ENCODE peak calls at places on chromosome 2, in four cellular contexts. C, W, P and Y are unnamed samples. For H3K4me1, the result is how much of the 10 kb centered on the place peaks cover.

GRCh38 chr2:219530048-219530963 is 13.3 kb downstream of the CHPF start:
- DNase-seq in W (peak), C (peak), P (peak), Y (peak)

GRCh38 chr2:25589676-25590205 is 83.6 kb downstream of the DTNB start:
- DNase-seq in W (no peak), P (no peak), C (no peak), Y (no peak)

GRCh38 chr2:241996100-241996499 is 126.6 kb downstream of the RTP5 start:
- DNase-seq in P (no peak), C (no peak), W (no peak), Y (no peak)

GRCh38 chr2:174692256-174692830 is 71.9 kb downstream of the CHRNA1 start:
- DNase-seq in W (no peak), P (no peak), C (no peak), Y (no peak)

GRCh38 chr2:229392214-229392613 is 121.1 kb upstream of the PID1 start:
- DNase-seq in P (no peak), C (no peak), W (no peak), Y (no peak)

GRCh38 chr2:68997401-68997800 is 15.6 kb upstream of the ANTXR1 start:
- DNase-seq in C (no peak), W (no peak), P (no peak), Y (no peak)

GRCh38 chr2:14975401-14975800 is 342.9 kb downstream of the LRATD1 start:
- DNase-seq in W (no peak), P (no peak), C (no peak), Y (no peak)

GRCh38 chr2:197217561-197217960 is 93.0 kb downstream of the ANKRD44 start:
- DNase-seq in W (no peak), C (no peak), P (no peak), Y (no peak)

GRCh38 chr2:204670124-204670523 is 124.8 kb downstream of the PARD3B start:
- DNase-seq in P (no peak), W (no peak), C (peak), Y (no peak)

GRCh38 chr2:12302691-12303090 is 414.0 kb upstream of the TRIB2 start:
- DNase-seq in P (no peak), W (no peak), C (no peak), Y (no peak)

GRCh38 chr2:12305931-12306330 is 410.8 kb upstream of the TRIB2 start:
- DNase-seq in C (no peak), P (no peak), W (no peak), Y (no peak)

GRCh38 chr2:12302140-12302539 is 414.6 kb upstream of the TRIB2 start:
- DNase-seq in P (no peak), W (no peak), C (no peak), Y (no peak)

GRCh38 chr2:12303181-12304030 is 413.3 kb upstream of the TRIB2 start:
- DNase-seq in C (no peak), W (no peak), P (no peak), Y (no peak)

DNA sequence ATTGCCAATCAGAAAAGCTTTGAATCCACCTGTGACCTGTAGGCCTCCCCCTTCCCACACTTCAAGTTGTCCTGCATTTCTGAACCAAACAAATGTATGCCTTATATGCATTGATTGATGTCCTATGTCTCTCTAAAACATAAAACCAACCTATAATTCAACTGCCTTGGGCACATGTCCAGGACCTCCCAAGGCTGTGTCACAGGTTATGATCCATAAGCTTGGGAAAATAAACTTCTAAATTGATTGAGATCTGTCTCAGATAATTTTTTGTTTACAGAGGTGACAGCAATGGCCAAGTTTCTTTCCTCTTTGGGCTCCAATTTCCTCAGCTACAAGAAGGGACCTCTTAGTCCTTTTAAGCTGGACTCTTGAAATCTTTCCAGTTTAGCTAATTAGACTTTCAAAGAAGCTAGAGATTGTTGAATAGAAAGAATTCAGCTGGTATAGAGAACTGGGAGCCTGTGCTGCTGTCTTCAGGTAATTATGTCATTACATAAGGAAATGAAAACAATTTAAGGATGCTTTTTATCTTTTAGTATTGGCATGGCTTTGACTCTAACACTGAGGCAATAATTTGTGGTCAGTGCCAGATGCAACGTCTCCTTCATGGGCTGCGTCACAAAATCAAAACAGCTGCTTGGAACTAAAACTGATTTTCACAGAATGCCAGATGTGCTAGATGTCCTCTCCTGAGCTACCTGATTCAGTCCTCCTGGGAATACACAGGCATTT is 412.1 kb upstream of the TRIB2 start:
- DNase-seq in C (no peak), P (no peak), W (no peak), Y (peak)
- H3K4me1 ChIP-seq in C (under half), P (under half), W (under half), Y (under half)

GRCh38 chr2:71157124-71157802 is 26.8 kb downstream of the MPHOSPH10 start:
- DNase-seq in P (peak), W (peak), C (peak), Y (peak)
- TF ChIP-seq CTCF in P (peak), W (no peak), C (peak), Y (peak)

GRCh38 chr2:3662239-3662638 is 4.2 kb downstream of the ALLC start:
- DNase-seq in W (no peak), P (no peak), C (no peak), Y (no peak)
- H3K4me1 ChIP-seq in W (under half), P (under half), C (under half), Y (under half)

DNA sequence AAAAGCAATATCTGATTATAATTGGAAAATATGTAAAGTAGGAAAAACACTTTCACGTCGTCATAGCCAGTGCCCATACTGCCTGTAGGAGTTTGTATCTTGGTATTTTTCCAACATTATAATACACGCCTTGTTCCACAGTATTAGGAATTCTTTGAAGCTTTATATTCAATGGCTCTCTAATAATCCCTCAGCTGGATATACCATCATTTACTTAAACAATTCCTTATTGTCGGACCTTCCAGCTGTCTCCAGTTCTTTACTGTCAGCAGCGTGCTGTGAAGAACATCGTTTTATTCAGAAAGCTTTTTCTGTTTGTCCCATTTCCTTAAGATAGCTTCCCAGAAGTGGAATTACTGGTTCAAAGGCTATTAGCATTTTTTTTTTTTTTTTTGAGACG is 31.7 kb downstream of the ATP6V1C2 start:
- DNase-seq in C (no peak), P (no peak), W (no peak), Y (no peak)
- TF ChIP-seq CTCF in C (no peak), P (no peak), W (no peak), Y (no peak)

DNA sequence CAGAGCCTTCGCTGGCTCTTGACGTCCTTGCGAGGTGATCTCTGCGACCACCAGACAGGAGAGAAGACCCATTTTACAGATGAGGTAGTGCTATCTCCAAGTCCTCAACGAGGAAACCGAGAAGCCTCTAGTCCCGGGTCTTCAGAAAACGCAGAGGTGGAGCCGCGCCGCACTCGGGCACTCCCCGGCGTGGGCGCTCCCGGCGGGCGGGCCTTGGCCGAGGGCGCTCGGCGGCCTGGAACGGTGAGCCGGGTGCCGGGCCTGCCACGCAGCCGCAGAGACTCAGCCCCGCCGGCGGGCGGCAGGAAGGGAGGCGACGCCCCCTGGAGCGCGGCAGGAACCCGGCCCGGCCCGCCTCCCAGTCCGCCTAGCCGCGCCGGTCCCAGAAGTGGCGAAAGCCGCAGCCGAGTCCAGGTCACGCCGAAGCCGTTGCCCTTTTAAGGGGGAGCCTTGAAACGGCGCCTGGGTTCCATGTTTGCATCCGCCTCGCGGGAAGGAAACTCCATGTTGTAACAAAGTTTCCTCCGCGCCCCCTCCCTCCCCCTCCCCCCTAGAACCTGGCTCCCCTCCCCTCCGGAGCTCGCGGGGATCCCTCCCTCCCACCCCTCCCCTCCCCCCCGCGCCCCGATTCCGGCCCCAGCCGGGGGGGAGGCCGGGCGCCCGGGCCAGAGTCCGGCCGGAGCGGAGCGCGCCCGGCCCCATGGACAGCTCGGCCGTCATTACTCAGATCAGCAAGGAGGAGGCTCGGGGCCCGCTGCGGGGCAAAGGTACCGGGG is at the start of gene CTDSP1:
- DNase-seq in C (peak), W (peak), P (peak), Y (peak)
- H3K4me1 ChIP-seq in C (under half), W (under half), P (under half), Y (half or more)